ENCODE peak calls at places on chromosomes 3 and 15, in four cellular contexts. One of them, this sample, is unnamed.

GRCh38 chr3:48993834-48994233 is 3.8 kb downstream of the P4HTM start:
- DNase-seq in A549: no peak
- DNase-seq in SK-N-SH: no peak
- DNase-seq in GM12878: no peak
- DNase-seq in this sample: no peak

GRCh38 chr3:77362936-77363335 is 323.0 kb downstream of the ROBO2 start:
- DNase-seq in A549: no peak
- DNase-seq in SK-N-SH: no peak
- DNase-seq in GM12878: no peak
- DNase-seq in this sample: no peak

GRCh38 chr3:10150987-10151386 is 9.4 kb downstream of the VHL start:
- DNase-seq in A549: no peak
- DNase-seq in SK-N-SH: no peak
- DNase-seq in GM12878: no peak
- DNase-seq in this sample: no peak

GRCh38 chr15:64264511-64264910 is 91.5 kb downstream of the CSNK1G1 start:
- DNase-seq in A549: no peak
- DNase-seq in SK-N-SH: no peak
- DNase-seq in GM12878: no peak
- DNase-seq in this sample: no peak

GRCh38 chr3:182597621-182598041 is 195.7 kb upstream of the ATP11B start:
- DNase-seq in A549: no peak
- DNase-seq in SK-N-SH: no peak
- DNase-seq in GM12878: no peak
- DNase-seq in this sample: no peak

GRCh38 chr15:23395030-23395692 is 40.6 kb downstream of the GOLGA8S start:
- DNase-seq in A549: peak
- DNase-seq in SK-N-SH: no peak
- DNase-seq in GM12878: no peak
- DNase-seq in this sample: no peak

GRCh38 chr3:53880396-53881345 is 1.3 kb downstream of the ACTR8 start:
- DNase-seq in A549: no peak
- DNase-seq in SK-N-SH: peak
- DNase-seq in GM12878: no peak
- DNase-seq in this sample: peak

GRCh38 chr3:14216257-14217048 is 37.8 kb downstream of the LSM3 start:
- DNase-seq in A549: peak
- DNase-seq in SK-N-SH: peak
- DNase-seq in GM12878: no peak
- DNase-seq in this sample: peak

GRCh38 chr3:13517253-13517977 is 31.5 kb upstream of the FBLN2 start:
- DNase-seq in A549: no peak
- DNase-seq in SK-N-SH: no peak
- DNase-seq in GM12878: no peak
- DNase-seq in this sample: no peak

GRCh38 chr15:45307230-45307924 is 55.3 kb downstream of the SLC28A2 start:
- DNase-seq in A549: peak
- DNase-seq in SK-N-SH: peak
- DNase-seq in GM12878: peak
- DNase-seq in this sample: peak

GRCh38 chr15:101204744-101205535 is 46.9 kb downstream of the CHSY1 start:
- DNase-seq in A549: no peak
- DNase-seq in SK-N-SH: no peak
- DNase-seq in GM12878: no peak
- DNase-seq in this sample: no peak

GRCh38 chr3:126118591-126118990 is 34.7 kb upstream of the SLC41A3 start:
- DNase-seq in A549: no peak
- DNase-seq in SK-N-SH: no peak
- DNase-seq in GM12878: no peak
- DNase-seq in this sample: no peak

GRCh38 chr3:126014252-126014651 is 45.3 kb downstream of the ROPN1B start:
- DNase-seq in A549: no peak
- DNase-seq in SK-N-SH: no peak
- DNase-seq in GM12878: no peak
- DNase-seq in this sample: no peak

GRCh38 chr3:195195321-195196209 is 75.4 kb downstream of the XXYLT1 start:
- DNase-seq in A549: no peak
- DNase-seq in SK-N-SH: no peak
- DNase-seq in GM12878: no peak
- DNase-seq in this sample: no peak

GRCh38 chr15:73081321-73081958 is 29.2 kb downstream of the NEO1 start:
- DNase-seq in A549: peak
- DNase-seq in SK-N-SH: peak
- DNase-seq in GM12878: no peak
- DNase-seq in this sample: peak

GRCh38 chr3:190217081-190217480 is 96.4 kb upstream of the P3H2 start:
- DNase-seq in A549: no peak
- DNase-seq in SK-N-SH: no peak
- DNase-seq in GM12878: no peak
- DNase-seq in this sample: no peak

GRCh38 chr3:166444756-166445155 is 607.5 kb upstream of the BCHE start:
- DNase-seq in A549: no peak
- DNase-seq in SK-N-SH: no peak
- DNase-seq in GM12878: no peak
- DNase-seq in this sample: no peak

GRCh38 chr3:159867372-159867771 is 121.3 kb upstream of the IL12A start:
- DNase-seq in A549: no peak
- DNase-seq in SK-N-SH: no peak
- DNase-seq in GM12878: no peak
- DNase-seq in this sample: no peak

GRCh38 chr3:138219255-138219654 is 32.2 kb downstream of the ARMC8 start:
- DNase-seq in A549: no peak
- DNase-seq in SK-N-SH: no peak
- DNase-seq in GM12878: no peak
- DNase-seq in this sample: no peak

GRCh38 chr3:171680690-171681416 is 129.4 kb downstream of the PLD1 start:
- DNase-seq in A549: no peak
- DNase-seq in SK-N-SH: no peak
- DNase-seq in GM12878: no peak
- DNase-seq in this sample: peak

GRCh38 chr3:16205156-16205870 is 30.8 kb downstream of the GALNT15 start:
- DNase-seq in A549: no peak
- DNase-seq in SK-N-SH: no peak
- DNase-seq in GM12878: no peak
- DNase-seq in this sample: no peak

GRCh38 chr3:76383781-76384180 is 598.4 kb upstream of the ZNF717 start:
- DNase-seq in A549: no peak
- DNase-seq in SK-N-SH: peak
- DNase-seq in GM12878: no peak
- DNase-seq in this sample: no peak

GRCh38 chr3:42369304-42369703 is 41.1 kb downstream of the LYZL4 start:
- DNase-seq in A549: no peak
- DNase-seq in SK-N-SH: no peak
- DNase-seq in GM12878: no peak
- DNase-seq in this sample: no peak

GRCh38 chr15:31489281-31489680 is 162.6 kb downstream of the KLF13 start:
- DNase-seq in A549: no peak
- DNase-seq in SK-N-SH: no peak
- DNase-seq in GM12878: no peak
- DNase-seq in this sample: no peak

GRCh38 chr3:169813757-169814517 is 1.2 kb upstream of the LRRC34 start:
- DNase-seq in A549: peak
- DNase-seq in SK-N-SH: no peak
- DNase-seq in GM12878: peak
- DNase-seq in this sample: peak

GRCh38 chr15:95989392-95989791 is 341.1 kb upstream of the NR2F2 start:
- DNase-seq in A549: no peak
- DNase-seq in SK-N-SH: no peak
- DNase-seq in GM12878: no peak
- DNase-seq in this sample: no peak

GRCh38 chr3:71784914-71785593 is at the start of gene PROK2:
- DNase-seq in A549: no peak
- DNase-seq in SK-N-SH: peak
- DNase-seq in GM12878: no peak
- DNase-seq in this sample: no peak

GRCh38 chr3:151014619-151015018 is 42.1 kb upstream of the CLRN1 start:
- DNase-seq in A549: no peak
- DNase-seq in SK-N-SH: no peak
- DNase-seq in GM12878: no peak
- DNase-seq in this sample: no peak

GRCh38 chr3:47113669-47114365 is 50.1 kb downstream of the SETD2 start:
- DNase-seq in A549: peak
- DNase-seq in SK-N-SH: no peak
- DNase-seq in GM12878: peak
- DNase-seq in this sample: no peak

GRCh38 chr15:27082019-27082418 is 111.0 kb downstream of the GABRG3 start:
- DNase-seq in A549: no peak
- DNase-seq in SK-N-SH: no peak
- DNase-seq in GM12878: no peak
- DNase-seq in this sample: no peak

GRCh38 chr3:100044369-100044768 is 69.9 kb downstream of the FILIP1L start:
- DNase-seq in A549: no peak
- DNase-seq in SK-N-SH: no peak
- DNase-seq in GM12878: peak
- DNase-seq in this sample: no peak

GRCh38 chr3:44419159-44419922 is 58.1 kb downstream of the ZNF445 start:
- DNase-seq in A549: no peak
- DNase-seq in SK-N-SH: no peak
- DNase-seq in GM12878: no peak
- DNase-seq in this sample: peak

GRCh38 chr15:48719668-48720067 is 74.2 kb upstream of the FBN1 start:
- DNase-seq in A549: no peak
- DNase-seq in SK-N-SH: no peak
- DNase-seq in GM12878: no peak
- DNase-seq in this sample: no peak

GRCh38 chr3:174821477-174821876 is 37.7 kb upstream of the NAALADL2 start:
- DNase-seq in A549: no peak
- DNase-seq in SK-N-SH: peak
- DNase-seq in GM12878: no peak
- DNase-seq in this sample: no peak

GRCh38 chr3:52461874-52462273 is 6.5 kb downstream of the NISCH start:
- DNase-seq in A549: no peak
- DNase-seq in SK-N-SH: no peak
- DNase-seq in GM12878: no peak
- DNase-seq in this sample: no peak

GRCh38 chr3:12479919-12480425 is 4.3 kb upstream of the TSEN2 start:
- DNase-seq in A549: peak
- DNase-seq in SK-N-SH: peak
- DNase-seq in GM12878: no peak
- DNase-seq in this sample: peak
- TF ChIP-seq PBX3 in A549: no peak
- TF ChIP-seq PBX3 in SK-N-SH: no peak
- TF ChIP-seq PBX3 in GM12878: no peak
- TF ChIP-seq PBX3 in this sample: no peak

DNA sequence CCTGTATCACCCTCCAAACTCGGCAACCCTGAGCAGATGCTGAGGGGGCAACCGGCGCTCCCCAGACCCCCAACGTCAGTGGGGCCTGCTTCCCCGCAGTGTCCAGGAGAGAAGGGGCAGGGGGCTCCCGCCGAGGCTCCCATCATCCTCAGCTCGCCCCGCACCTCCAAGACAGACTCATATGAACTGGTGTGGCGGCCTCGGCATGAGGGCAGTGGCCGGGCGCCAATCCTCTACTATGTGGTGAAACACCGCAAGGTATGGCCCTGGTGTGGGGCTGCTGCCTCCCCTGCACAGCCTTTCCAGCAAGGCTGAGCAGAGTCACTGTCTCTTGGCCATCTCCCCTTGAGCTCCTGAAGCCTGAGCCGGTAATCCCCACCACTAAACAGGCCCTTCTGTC is 63.1 kb downstream of the BOC start:
- DNase-seq in A549: no peak
- DNase-seq in SK-N-SH: no peak
- DNase-seq in GM12878: no peak
- DNase-seq in this sample: no peak
- TF ChIP-seq PBX3 in A549: no peak
- TF ChIP-seq PBX3 in SK-N-SH: no peak
- TF ChIP-seq PBX3 in GM12878: no peak
- TF ChIP-seq PBX3 in this sample: no peak

GRCh38 chr3:184262166-184262926 is 993 bp upstream of the CAMK2N2 start:
- DNase-seq in A549: no peak
- DNase-seq in SK-N-SH: peak
- DNase-seq in GM12878: no peak
- DNase-seq in this sample: no peak
- TF ChIP-seq PBX3 in A549: no peak
- TF ChIP-seq PBX3 in SK-N-SH: no peak
- TF ChIP-seq PBX3 in GM12878: no peak
- TF ChIP-seq PBX3 in this sample: no peak

GRCh38 chr3:106213954-106214353 is 345.1 kb upstream of the CBLB start:
- DNase-seq in A549: no peak
- DNase-seq in SK-N-SH: no peak
- DNase-seq in GM12878: no peak
- DNase-seq in this sample: no peak
- TF ChIP-seq PBX3 in A549: no peak
- TF ChIP-seq PBX3 in SK-N-SH: no peak
- TF ChIP-seq PBX3 in GM12878: no peak
- TF ChIP-seq PBX3 in this sample: no peak

GRCh38 chr3:56887402-56888025 is 85.8 kb upstream of the ARHGEF3 start:
- DNase-seq in A549: no peak
- DNase-seq in SK-N-SH: no peak
- DNase-seq in GM12878: no peak
- DNase-seq in this sample: no peak
- TF ChIP-seq PBX3 in A549: no peak
- TF ChIP-seq PBX3 in SK-N-SH: no peak
- TF ChIP-seq PBX3 in GM12878: no peak
- TF ChIP-seq PBX3 in this sample: no peak

GRCh38 chr15:40289140-40289775 is 6.4 kb upstream of the ANKRD63 start:
- DNase-seq in A549: peak
- DNase-seq in SK-N-SH: no peak
- DNase-seq in GM12878: no peak
- DNase-seq in this sample: no peak
- TF ChIP-seq PBX3 in A549: no peak
- TF ChIP-seq PBX3 in SK-N-SH: no peak
- TF ChIP-seq PBX3 in GM12878: no peak
- TF ChIP-seq PBX3 in this sample: no peak

GRCh38 chr3:105473521-105474223 is 107.0 kb downstream of the ALCAM start:
- DNase-seq in A549: no peak
- DNase-seq in SK-N-SH: no peak
- DNase-seq in GM12878: no peak
- DNase-seq in this sample: no peak
- TF ChIP-seq PBX3 in A549: no peak
- TF ChIP-seq PBX3 in SK-N-SH: no peak
- TF ChIP-seq PBX3 in GM12878: no peak
- TF ChIP-seq PBX3 in this sample: no peak

This sample was measured in HepG2.